ENCODE peak calls at places on chromosomes 12 and 14, in seven cellular contexts. One of them, this sample, is unnamed.

GRCh38 chr12:94150483-94151225 is 2.3 kb downstream of the PLXNC1 start:
- DNase-seq in activated CD4-positive, alpha-beta T cell treated with anti-CD3 and anti-CD28 coated beads, Interleukin-2, amount 50 U/mL, for 48 hours: peak
- DNase-seq in B cell: peak
- DNase-seq in HepG2: no peak
- DNase-seq in SW480: peak
- DNase-seq in AG08395: no peak
- DNase-seq in iPS-NIHi11: peak
- DNase-seq in this sample: peak

GRCh38 chr12:131454418-131455217 is 256.3 kb upstream of the SFSWAP start:
- DNase-seq in HepG2: peak
- DNase-seq in AG08395: no peak
- DNase-seq in activated CD4-positive, alpha-beta T cell treated with anti-CD3 and anti-CD28 coated beads, Interleukin-2, amount 50 U/mL, for 48 hours: peak
- DNase-seq in SW480: peak
- DNase-seq in iPS-NIHi11: peak
- DNase-seq in B cell: no peak
- DNase-seq in this sample: peak

GRCh38 chr12:45705404-45705803 is 24.1 kb upstream of the ARID2 start:
- DNase-seq in HepG2: no peak
- DNase-seq in activated CD4-positive, alpha-beta T cell treated with anti-CD3 and anti-CD28 coated beads, Interleukin-2, amount 50 U/mL, for 48 hours: no peak
- DNase-seq in SW480: no peak
- DNase-seq in B cell: no peak
- DNase-seq in AG08395: no peak
- DNase-seq in iPS-NIHi11: no peak
- DNase-seq in this sample: no peak

GRCh38 chr12:92848740-92849139 is 80.4 kb downstream of the EEA1 start:
- DNase-seq in AG08395: no peak
- DNase-seq in SW480: no peak
- DNase-seq in activated CD4-positive, alpha-beta T cell treated with anti-CD3 and anti-CD28 coated beads, Interleukin-2, amount 50 U/mL, for 48 hours: no peak
- DNase-seq in iPS-NIHi11: no peak
- DNase-seq in B cell: no peak
- DNase-seq in HepG2: no peak
- DNase-seq in this sample: no peak

GRCh38 chr12:53300187-53300586 is 692 bp downstream of the MYG1 start:
- DNase-seq in iPS-NIHi11: no peak
- DNase-seq in HepG2: no peak
- DNase-seq in B cell: no peak
- DNase-seq in SW480: no peak
- DNase-seq in AG08395: peak
- DNase-seq in activated CD4-positive, alpha-beta T cell treated with anti-CD3 and anti-CD28 coated beads, Interleukin-2, amount 50 U/mL, for 48 hours: no peak
- DNase-seq in this sample: no peak

GRCh38 chr12:674272-674781 is 11.1 kb upstream of the NINJ2 start:
- DNase-seq in SW480: no peak
- DNase-seq in B cell: no peak
- DNase-seq in AG08395: no peak
- DNase-seq in HepG2: no peak
- DNase-seq in activated CD4-positive, alpha-beta T cell treated with anti-CD3 and anti-CD28 coated beads, Interleukin-2, amount 50 U/mL, for 48 hours: peak
- DNase-seq in iPS-NIHi11: no peak
- DNase-seq in this sample: no peak

GRCh38 chr12:27766587-27766986 is 13.4 kb upstream of the KLHL42 start:
- DNase-seq in HepG2: no peak
- DNase-seq in B cell: no peak
- DNase-seq in SW480: no peak
- DNase-seq in AG08395: no peak
- DNase-seq in iPS-NIHi11: no peak
- DNase-seq in activated CD4-positive, alpha-beta T cell treated with anti-CD3 and anti-CD28 coated beads, Interleukin-2, amount 50 U/mL, for 48 hours: no peak
- DNase-seq in this sample: no peak

GRCh38 chr12:25764409-25764808 is 194.1 kb upstream of the RASSF8 start:
- DNase-seq in iPS-NIHi11: no peak
- DNase-seq in activated CD4-positive, alpha-beta T cell treated with anti-CD3 and anti-CD28 coated beads, Interleukin-2, amount 50 U/mL, for 48 hours: no peak
- DNase-seq in SW480: no peak
- DNase-seq in B cell: no peak
- DNase-seq in AG08395: no peak
- DNase-seq in HepG2: no peak
- DNase-seq in this sample: no peak

GRCh38 chr12:109089683-109090082 is 3.6 kb downstream of the ALKBH2 start:
- DNase-seq in AG08395: no peak
- DNase-seq in activated CD4-positive, alpha-beta T cell treated with anti-CD3 and anti-CD28 coated beads, Interleukin-2, amount 50 U/mL, for 48 hours: no peak
- DNase-seq in HepG2: no peak
- DNase-seq in iPS-NIHi11: no peak
- DNase-seq in B cell: no peak
- DNase-seq in SW480: no peak
- DNase-seq in this sample: no peak

GRCh38 chr12:91667698-91668097 is 477.9 kb downstream of the BTG1 start:
- DNase-seq in iPS-NIHi11: no peak
- DNase-seq in activated CD4-positive, alpha-beta T cell treated with anti-CD3 and anti-CD28 coated beads, Interleukin-2, amount 50 U/mL, for 48 hours: no peak
- DNase-seq in HepG2: no peak
- DNase-seq in B cell: no peak
- DNase-seq in AG08395: no peak
- DNase-seq in SW480: no peak
- DNase-seq in this sample: no peak

GRCh38 chr12:76002598-76003262 is 28.8 kb downstream of the PHLDA1 start:
- DNase-seq in SW480: no peak
- DNase-seq in HepG2: no peak
- DNase-seq in AG08395: no peak
- DNase-seq in iPS-NIHi11: no peak
- DNase-seq in activated CD4-positive, alpha-beta T cell treated with anti-CD3 and anti-CD28 coated beads, Interleukin-2, amount 50 U/mL, for 48 hours: no peak
- DNase-seq in B cell: no peak
- DNase-seq in this sample: no peak

GRCh38 chr14:106436310-106436905 is 910.0 kb downstream of the TMEM121 start:
- DNase-seq in B cell: no peak
- DNase-seq in activated CD4-positive, alpha-beta T cell treated with anti-CD3 and anti-CD28 coated beads, Interleukin-2, amount 50 U/mL, for 48 hours: peak
- DNase-seq in HepG2: no peak
- DNase-seq in iPS-NIHi11: peak
- DNase-seq in AG08395: no peak
- DNase-seq in SW480: no peak
- DNase-seq in this sample: peak

GRCh38 chr14:53531151-53531550 is 378.0 kb upstream of the DDHD1 start:
- DNase-seq in SW480: no peak
- DNase-seq in activated CD4-positive, alpha-beta T cell treated with anti-CD3 and anti-CD28 coated beads, Interleukin-2, amount 50 U/mL, for 48 hours: no peak
- DNase-seq in AG08395: no peak
- DNase-seq in B cell: no peak
- DNase-seq in iPS-NIHi11: no peak
- DNase-seq in HepG2: no peak
- DNase-seq in this sample: no peak

GRCh38 chr12:52260351-52261210 is 13.9 kb upstream of the KRT86 start:
- DNase-seq in activated CD4-positive, alpha-beta T cell treated with anti-CD3 and anti-CD28 coated beads, Interleukin-2, amount 50 U/mL, for 48 hours: no peak
- DNase-seq in B cell: no peak
- DNase-seq in SW480: no peak
- DNase-seq in HepG2: no peak
- DNase-seq in iPS-NIHi11: no peak
- DNase-seq in AG08395: no peak
- DNase-seq in this sample: no peak

GRCh38 chr12:31323466-31324115 is 2.4 kb downstream of the SINHCAF start:
- DNase-seq in iPS-NIHi11: no peak
- DNase-seq in SW480: peak
- DNase-seq in AG08395: peak
- DNase-seq in HepG2: no peak
- DNase-seq in activated CD4-positive, alpha-beta T cell treated with anti-CD3 and anti-CD28 coated beads, Interleukin-2, amount 50 U/mL, for 48 hours: peak
- DNase-seq in B cell: peak
- DNase-seq in this sample: peak

GRCh38 chr14:96741151-96741977 is 55.8 kb upstream of the VRK1 start:
- DNase-seq in iPS-NIHi11: peak
- DNase-seq in activated CD4-positive, alpha-beta T cell treated with anti-CD3 and anti-CD28 coated beads, Interleukin-2, amount 50 U/mL, for 48 hours: peak
- DNase-seq in HepG2: no peak
- DNase-seq in B cell: peak
- DNase-seq in SW480: peak
- DNase-seq in AG08395: peak
- DNase-seq in this sample: peak

GRCh38 chr14:94686511-94687160 is 74.4 kb downstream of the SERPINA3 start:
- DNase-seq in iPS-NIHi11: no peak
- DNase-seq in activated CD4-positive, alpha-beta T cell treated with anti-CD3 and anti-CD28 coated beads, Interleukin-2, amount 50 U/mL, for 48 hours: no peak
- DNase-seq in AG08395: no peak
- DNase-seq in B cell: no peak
- DNase-seq in HepG2: no peak
- DNase-seq in SW480: no peak
- DNase-seq in this sample: no peak

GRCh38 chr14:35231207-35231755 is 60.9 kb upstream of the PSMA6 start:
- DNase-seq in AG08395: no peak
- DNase-seq in iPS-NIHi11: no peak
- DNase-seq in B cell: no peak
- DNase-seq in activated CD4-positive, alpha-beta T cell treated with anti-CD3 and anti-CD28 coated beads, Interleukin-2, amount 50 U/mL, for 48 hours: no peak
- DNase-seq in SW480: no peak
- DNase-seq in HepG2: no peak
- DNase-seq in this sample: no peak

GRCh38 chr12:12327802-12328201 is 22.2 kb downstream of the MANSC1 start:
- DNase-seq in B cell: peak
- DNase-seq in AG08395: peak
- DNase-seq in activated CD4-positive, alpha-beta T cell treated with anti-CD3 and anti-CD28 coated beads, Interleukin-2, amount 50 U/mL, for 48 hours: no peak
- DNase-seq in HepG2: peak
- DNase-seq in SW480: peak
- DNase-seq in iPS-NIHi11: peak
- DNase-seq in this sample: no peak

GRCh38 chr12:60205500-60205899 is 609.7 kb downstream of the SLC16A7 start:
- DNase-seq in AG08395: peak
- DNase-seq in iPS-NIHi11: peak
- DNase-seq in HepG2: no peak
- DNase-seq in activated CD4-positive, alpha-beta T cell treated with anti-CD3 and anti-CD28 coated beads, Interleukin-2, amount 50 U/mL, for 48 hours: no peak
- DNase-seq in B cell: no peak
- DNase-seq in SW480: no peak
- DNase-seq in this sample: no peak

GRCh38 chr14:55245657-55246268 is 25.5 kb upstream of the FBXO34 start:
- DNase-seq in activated CD4-positive, alpha-beta T cell treated with anti-CD3 and anti-CD28 coated beads, Interleukin-2, amount 50 U/mL, for 48 hours: no peak
- DNase-seq in SW480: peak
- DNase-seq in AG08395: peak
- DNase-seq in B cell: no peak
- DNase-seq in iPS-NIHi11: peak
- DNase-seq in HepG2: peak
- DNase-seq in this sample: peak

GRCh38 chr12:106602071-106602470 is 19.3 kb downstream of the RFX4 start:
- DNase-seq in iPS-NIHi11: no peak
- DNase-seq in activated CD4-positive, alpha-beta T cell treated with anti-CD3 and anti-CD28 coated beads, Interleukin-2, amount 50 U/mL, for 48 hours: no peak
- DNase-seq in SW480: no peak
- DNase-seq in B cell: no peak
- DNase-seq in AG08395: no peak
- DNase-seq in HepG2: no peak
- DNase-seq in this sample: no peak

GRCh38 chr12:95574799-95575452 is 23.6 kb upstream of the USP44 start:
- DNase-seq in B cell: no peak
- DNase-seq in activated CD4-positive, alpha-beta T cell treated with anti-CD3 and anti-CD28 coated beads, Interleukin-2, amount 50 U/mL, for 48 hours: no peak
- DNase-seq in iPS-NIHi11: peak
- DNase-seq in HepG2: peak
- DNase-seq in SW480: peak
- DNase-seq in AG08395: peak
- DNase-seq in this sample: no peak

GRCh38 chr14:53840444-53840843 is 116.2 kb downstream of the BMP4 start:
- DNase-seq in AG08395: no peak
- DNase-seq in B cell: no peak
- DNase-seq in iPS-NIHi11: peak
- DNase-seq in HepG2: peak
- DNase-seq in SW480: peak
- DNase-seq in activated CD4-positive, alpha-beta T cell treated with anti-CD3 and anti-CD28 coated beads, Interleukin-2, amount 50 U/mL, for 48 hours: no peak
- DNase-seq in this sample: no peak